ENCODE peak calls at places on chromosome 16, in nine cellular contexts. D is endothelial cell of umbilical vein, W is sigmoid colon, A is uterus, E is HCT116, K is adrenal gland, U is heart left ventricle, P is Peyer's patch, F is body of pancreas. R is an unnamed sample.

GRCh38 chr16:85878875-85879274 is 20.1 kb upstream of the IRF8 start:
- DNase-seq in U (no peak), P (peak; percentile 41), A (no peak), E (no peak), K (no peak), D (peak; percentile 92), W (no peak), F (no peak), R (no peak)

GRCh38 chr16:86231321-86231995 is 278.9 kb upstream of the FOXF1 start:
- DNase-seq in A (no peak), U (no peak), P (peak; percentile 41), W (peak; percentile 48), E (no peak), D (no peak), K (no peak), F (no peak), R (no peak)

GRCh38 chr16:48231675-48232214 is 12.4 kb upstream of the LONP2 start:
- DNase-seq in E (peak; percentile 35), K (peak; percentile 25), A (peak; percentile 16), U (no peak), W (no peak), F (no peak), P (peak; percentile 55), D (peak; percentile 53), R (no peak)

GRCh38 chr16:4273858-4274291 is 1.1 kb upstream of the TFAP4 start:
- DNase-seq in U (peak; percentile 82), E (peak; percentile 51), F (peak; percentile 65), D (peak; percentile 63), W (peak; percentile 83), P (peak; percentile 70), K (peak; percentile 58), A (peak; percentile 61), R (peak; percentile 47)

GRCh38 chr16:19084879-19085278 is 17.5 kb downstream of the COQ7 start:
- DNase-seq in U (no peak), F (no peak), E (no peak), D (no peak), W (no peak), K (no peak), A (no peak), P (no peak), R (no peak)

GRCh38 chr16:57720142-57720575 is 15.4 kb upstream of the KATNB1 start:
- DNase-seq in P (peak; percentile 64), E (no peak), F (peak; percentile 83), K (peak; percentile 46), W (no peak), A (no peak), U (no peak), D (peak; percentile 53), R (no peak)

GRCh38 chr16:81625544-81626152 is 153.4 kb upstream of the PLCG2 start:
- DNase-seq in F (peak; percentile 94), D (peak; percentile 96), K (peak; percentile 90), P (peak; percentile 61), E (no peak), A (peak; percentile 48), W (peak; percentile 86), U (peak; percentile 64), R (peak; percentile 78)

GRCh38 chr16:88662222-88662842 is 559 bp downstream of the MVD start:
- DNase-seq in W (no peak), D (no peak), K (no peak), A (no peak), U (no peak), F (no peak), P (no peak), E (no peak), R (no peak)

GRCh38 chr16:3770530-3770929 is 53.2 kb upstream of the TRAP1 start:
- DNase-seq in P (no peak), A (no peak), F (no peak), E (no peak), U (no peak), K (no peak), W (no peak), D (no peak), R (no peak)

GRCh38 chr16:35308674-35309073 is 1849.3 kb downstream of the TP53TG3F start:
- DNase-seq in F (no peak), E (no peak), W (no peak), P (no peak), K (no peak), U (no peak), A (no peak), D (no peak), R (no peak)

GRCh38 chr16:23280483-23280967 is 21.6 kb upstream of the SCNN1B start:
- DNase-seq in W (no peak), D (no peak), F (no peak), A (no peak), P (no peak), E (no peak), U (no peak), K (no peak), R (no peak)

GRCh38 chr16:72910875-72911274 is 137.1 kb downstream of the ZFHX3 start:
- DNase-seq in P (no peak), F (no peak), E (no peak), W (no peak), A (no peak), K (no peak), U (no peak), D (no peak), R (no peak)

GRCh38 chr16:28183441-28183840 is 28.3 kb downstream of the XPO6 start:
- DNase-seq in A (no peak), E (no peak), F (no peak), U (no peak), W (no peak), K (no peak), D (no peak), P (no peak), R (no peak)

GRCh38 chr16:17348042-17348783 is 122.5 kb downstream of the XYLT1 start:
- DNase-seq in U (no peak), W (no peak), E (no peak), D (no peak), F (no peak), K (no peak), P (peak; percentile 36), A (no peak), R (no peak)

GRCh38 chr16:30053376-30054015 is 12.1 kb upstream of the ALDOA start:
- DNase-seq in E (no peak), W (no peak), F (no peak), U (no peak), K (no peak), A (no peak), P (no peak), D (peak; percentile 59), R (no peak)

GRCh38 chr16:1984347-1985225 is 593 bp downstream of the GFER start:
- DNase-seq in F (no peak), A (no peak), W (no peak), K (no peak), D (no peak), U (no peak), E (no peak), P (peak; percentile 80), R (no peak)

DNA sequence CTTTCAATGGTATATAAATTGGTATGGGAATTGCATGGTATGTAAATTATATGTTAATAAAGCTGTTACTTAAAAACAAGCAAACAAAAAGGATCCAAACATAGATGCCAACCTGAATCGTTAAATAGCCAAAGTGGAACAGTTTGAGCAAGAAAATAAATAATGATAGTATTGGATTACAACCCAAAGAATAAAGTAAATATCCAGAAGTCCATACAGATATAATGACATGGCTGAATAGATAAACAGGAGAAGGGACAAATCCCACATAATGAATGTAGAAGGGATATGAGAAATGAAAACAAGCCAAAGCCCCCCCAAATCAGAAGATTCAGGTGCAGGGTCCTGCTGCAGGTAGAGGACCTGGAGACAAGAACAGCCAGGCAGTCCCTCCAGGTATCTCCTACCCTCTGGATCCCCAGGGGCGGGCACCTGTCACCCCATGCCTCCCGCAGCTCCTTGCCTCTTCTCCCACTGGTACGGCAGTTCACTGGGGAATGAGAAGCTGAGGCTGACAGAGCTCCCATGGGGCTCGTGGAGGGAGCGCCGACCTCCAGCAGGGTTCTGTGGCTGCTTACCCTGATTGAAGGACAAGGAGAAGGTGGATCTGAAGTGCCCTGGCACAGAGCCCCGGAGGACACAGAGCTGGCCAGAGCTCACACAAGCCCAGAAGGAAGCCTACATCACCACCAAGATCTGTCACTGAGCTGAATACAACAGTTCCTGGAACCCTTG is 9.9 kb upstream of the LCAT start:
- DNase-seq in P (no peak), E (no peak), K (no peak), U (no peak), D (no peak), F (no peak), A (no peak), W (no peak), R (no peak)
- H3K36me3 ChIP-seq in P (no peaks in the 10 kb centered on the region), E (peaks cover 8% of the 10 kb centered on the region), K (peaks cover 87% of the 10 kb centered on the region), U (peaks cover 100% of the 10 kb centered on the region), D (peaks cover 13% of the 10 kb centered on the region), F (no peaks in the 10 kb centered on the region), A (no peaks in the 10 kb centered on the region), W (peaks cover 98% of the 10 kb centered on the region), R (no peaks in the 10 kb centered on the region)

GRCh38 chr16:10876799-10877341 is at the start of gene CIITA:
- DNase-seq in D (no peak), P (peak; percentile 94), W (peak; percentile 87), U (peak; percentile 88), F (peak; percentile 71), E (peak; percentile 81), A (no peak), K (peak; percentile 61), R (peak; percentile 59)
- TF ChIP-seq POLR2A in D (no peak), P (no peak), W (no peak), U (no peak), F (no peak), E (no peak), A (no peak), K (no peak), R (no peak)

GRCh38 chr16:56242740-56243139 is 51.5 kb downstream of the GNAO1 start:
- DNase-seq in E (no peak), U (no peak), F (no peak), W (no peak), K (no peak), A (no peak), P (no peak), D (no peak), R (no peak)

GRCh38 chr16:56246051-56246817 is 54.9 kb downstream of the GNAO1 start:
- DNase-seq in A (no peak), W (peak; percentile 67), K (no peak), P (no peak), E (no peak), D (no peak), U (no peak), F (no peak), R (peak; percentile 55)

GRCh38 chr16:56247018-56247417 is 55.7 kb downstream of the GNAO1 start:
- DNase-seq in F (no peak), U (no peak), E (no peak), K (no peak), A (no peak), P (no peak), W (peak; percentile 56), D (no peak), R (no peak)

GRCh38 chr16:56244612-56245011 is 53.3 kb downstream of the GNAO1 start:
- DNase-seq in P (no peak), A (no peak), F (no peak), U (no peak), K (no peak), W (no peak), E (no peak), D (no peak), R (no peak)

GRCh38 chr16:56245197-56245596 is 53.9 kb downstream of the GNAO1 start:
- DNase-seq in D (no peak), P (no peak), A (no peak), K (no peak), F (no peak), E (no peak), W (no peak), U (no peak), R (no peak)
- H3K9me3 ChIP-seq in D (no peaks in the 10 kb centered on the region), P (no peaks in the 10 kb centered on the region), A (no peaks in the 10 kb centered on the region), K (no peaks in the 10 kb centered on the region), F (no peaks in the 10 kb centered on the region), E (no peaks in the 10 kb centered on the region), W (no peaks in the 10 kb centered on the region), U (no peaks in the 10 kb centered on the region), R (no peaks in the 10 kb centered on the region)

GRCh38 chr16:84517366-84517765 is 12.9 kb upstream of the MEAK7 start:
- DNase-seq in W (no peak), D (no peak), K (no peak), P (no peak), A (no peak), E (no peak), F (no peak), U (peak; percentile 46), R (no peak)
- H3K36me3 ChIP-seq in W (no peaks in the 10 kb centered on the region), D (no peaks in the 10 kb centered on the region), K (no peaks in the 10 kb centered on the region), P (no peaks in the 10 kb centered on the region), A (no peaks in the 10 kb centered on the region), E (no peaks in the 10 kb centered on the region), F (no peaks in the 10 kb centered on the region), U (no peaks in the 10 kb centered on the region), R (no peaks in the 10 kb centered on the region)

R was measured in breast epithelium.